ENCODE peak calls at places on chromosome 7, in seven cellular contexts. One of them, this sample, is unnamed.
A peak's percentile ranks its signal among the peaks of the same experiment; 100 is the strongest.

GRCh38 chr7:34991938-34992840 is 45.1 kb downstream of the DPY19L1 start:
- DNase-seq in cardiac septum: no peak
- DNase-seq in endothelial cell of umbilical vein: peak; percentile 77
- DNase-seq in prostate gland: no peak
- DNase-seq in naive thymus-derived CD8-positive, alpha-beta T cell: no peak
- DNase-seq in fibroblast of the conjunctiva: no peak
- DNase-seq in LoVo: peak; percentile 72
- DNase-seq in this sample: peak; percentile 71

GRCh38 chr7:158707610-158708009 is 3.0 kb upstream of the NCAPG2 start:
- DNase-seq in naive thymus-derived CD8-positive, alpha-beta T cell: no peak
- DNase-seq in fibroblast of the conjunctiva: no peak
- DNase-seq in cardiac septum: no peak
- DNase-seq in endothelial cell of umbilical vein: no peak
- DNase-seq in prostate gland: no peak
- DNase-seq in LoVo: no peak
- DNase-seq in this sample: no peak

GRCh38 chr7:3578399-3578798 is 277.3 kb downstream of the SDK1 start:
- DNase-seq in LoVo: no peak
- DNase-seq in cardiac septum: no peak
- DNase-seq in prostate gland: no peak
- DNase-seq in endothelial cell of umbilical vein: no peak
- DNase-seq in fibroblast of the conjunctiva: no peak
- DNase-seq in naive thymus-derived CD8-positive, alpha-beta T cell: no peak
- DNase-seq in this sample: no peak

GRCh38 chr7:111362660-111363059 is 199.6 kb downstream of the IMMP2L start:
- DNase-seq in prostate gland: no peak
- DNase-seq in endothelial cell of umbilical vein: no peak
- DNase-seq in naive thymus-derived CD8-positive, alpha-beta T cell: no peak
- DNase-seq in cardiac septum: no peak
- DNase-seq in fibroblast of the conjunctiva: no peak
- DNase-seq in LoVo: no peak
- DNase-seq in this sample: no peak

GRCh38 chr7:130337410-130337971 is 7.1 kb upstream of the CPA5 start:
- DNase-seq in cardiac septum: no peak
- DNase-seq in naive thymus-derived CD8-positive, alpha-beta T cell: no peak
- DNase-seq in prostate gland: no peak
- DNase-seq in endothelial cell of umbilical vein: no peak
- DNase-seq in LoVo: no peak
- DNase-seq in fibroblast of the conjunctiva: no peak
- DNase-seq in this sample: no peak

GRCh38 chr7:45189151-45189970 is 31.8 kb downstream of the RAMP3 start:
- DNase-seq in LoVo: no peak
- DNase-seq in cardiac septum: peak; percentile 68
- DNase-seq in endothelial cell of umbilical vein: no peak
- DNase-seq in naive thymus-derived CD8-positive, alpha-beta T cell: no peak
- DNase-seq in fibroblast of the conjunctiva: no peak
- DNase-seq in prostate gland: no peak
- DNase-seq in this sample: no peak

GRCh38 chr7:2956526-2957368 is 86.9 kb downstream of the CARD11 start:
- DNase-seq in prostate gland: peak; percentile 24
- DNase-seq in LoVo: no peak
- DNase-seq in cardiac septum: peak; percentile 56
- DNase-seq in naive thymus-derived CD8-positive, alpha-beta T cell: no peak
- DNase-seq in endothelial cell of umbilical vein: peak; percentile 46
- DNase-seq in fibroblast of the conjunctiva: no peak
- DNase-seq in this sample: peak; percentile 66

GRCh38 chr7:28503396-28503795 is 91.1 kb downstream of the CREB5 start:
- DNase-seq in LoVo: no peak
- DNase-seq in prostate gland: no peak
- DNase-seq in cardiac septum: no peak
- DNase-seq in fibroblast of the conjunctiva: no peak
- DNase-seq in naive thymus-derived CD8-positive, alpha-beta T cell: no peak
- DNase-seq in endothelial cell of umbilical vein: no peak
- DNase-seq in this sample: no peak

GRCh38 chr7:101140746-101141382 is 13.4 kb upstream of the AP1S1 start:
- DNase-seq in endothelial cell of umbilical vein: no peak
- DNase-seq in naive thymus-derived CD8-positive, alpha-beta T cell: no peak
- DNase-seq in LoVo: no peak
- DNase-seq in prostate gland: no peak
- DNase-seq in fibroblast of the conjunctiva: no peak
- DNase-seq in cardiac septum: no peak
- DNase-seq in this sample: no peak

GRCh38 chr7:78438433-78438832 is 639.9 kb downstream of the PHTF2 start:
- DNase-seq in fibroblast of the conjunctiva: no peak
- DNase-seq in LoVo: no peak
- DNase-seq in endothelial cell of umbilical vein: no peak
- DNase-seq in naive thymus-derived CD8-positive, alpha-beta T cell: no peak
- DNase-seq in cardiac septum: no peak
- DNase-seq in prostate gland: no peak
- DNase-seq in this sample: no peak

GRCh38 chr7:7136423-7136822 is 45.9 kb upstream of the C1GALT1 start:
- DNase-seq in endothelial cell of umbilical vein: peak; percentile 5
- DNase-seq in fibroblast of the conjunctiva: no peak
- DNase-seq in cardiac septum: no peak
- DNase-seq in prostate gland: no peak
- DNase-seq in naive thymus-derived CD8-positive, alpha-beta T cell: no peak
- DNase-seq in LoVo: no peak
- DNase-seq in this sample: no peak

GRCh38 chr7:70415179-70415972 is 716.6 kb upstream of the GALNT17 start:
- DNase-seq in cardiac septum: no peak
- DNase-seq in fibroblast of the conjunctiva: no peak
- DNase-seq in prostate gland: no peak
- DNase-seq in endothelial cell of umbilical vein: no peak
- DNase-seq in LoVo: no peak
- DNase-seq in naive thymus-derived CD8-positive, alpha-beta T cell: no peak
- DNase-seq in this sample: no peak

GRCh38 chr7:75639071-75639892 is 99.5 kb downstream of the HIP1 start:
- DNase-seq in fibroblast of the conjunctiva: no peak
- DNase-seq in naive thymus-derived CD8-positive, alpha-beta T cell: peak; percentile 2
- DNase-seq in LoVo: peak; percentile 26
- DNase-seq in prostate gland: no peak
- DNase-seq in cardiac septum: no peak
- DNase-seq in endothelial cell of umbilical vein: peak; percentile 44
- DNase-seq in this sample: no peak

GRCh38 chr7:56199639-56200038 is 83.4 kb upstream of the NUPR2 start:
- DNase-seq in endothelial cell of umbilical vein: no peak
- DNase-seq in naive thymus-derived CD8-positive, alpha-beta T cell: no peak
- DNase-seq in LoVo: no peak
- DNase-seq in prostate gland: no peak
- DNase-seq in fibroblast of the conjunctiva: no peak
- DNase-seq in cardiac septum: no peak
- DNase-seq in this sample: no peak

GRCh38 chr7:20488850-20489249 is 126.6 kb upstream of the ABCB5 start:
- DNase-seq in fibroblast of the conjunctiva: no peak
- DNase-seq in cardiac septum: no peak
- DNase-seq in endothelial cell of umbilical vein: no peak
- DNase-seq in LoVo: no peak
- DNase-seq in prostate gland: no peak
- DNase-seq in naive thymus-derived CD8-positive, alpha-beta T cell: no peak
- DNase-seq in this sample: no peak

GRCh38 chr7:55415173-55415778 is 50.1 kb downstream of the LANCL2 start:
- DNase-seq in cardiac septum: no peak
- DNase-seq in endothelial cell of umbilical vein: peak; percentile 84
- DNase-seq in prostate gland: peak; percentile 78
- DNase-seq in fibroblast of the conjunctiva: peak; percentile 53
- DNase-seq in LoVo: peak; percentile 89
- DNase-seq in naive thymus-derived CD8-positive, alpha-beta T cell: peak; percentile 60
- DNase-seq in this sample: peak; percentile 52

GRCh38 chr7:93055543-93056107 is 62.2 kb downstream of the SAMD9 start:
- DNase-seq in prostate gland: no peak
- DNase-seq in naive thymus-derived CD8-positive, alpha-beta T cell: no peak
- DNase-seq in fibroblast of the conjunctiva: peak; percentile 17
- DNase-seq in cardiac septum: no peak
- DNase-seq in LoVo: peak; percentile 76
- DNase-seq in endothelial cell of umbilical vein: peak; percentile 53
- DNase-seq in this sample: peak; percentile 40

GRCh38 chr7:7916064-7916463 is 52.5 kb upstream of the GLCCI1 start:
- DNase-seq in endothelial cell of umbilical vein: no peak
- DNase-seq in cardiac septum: no peak
- DNase-seq in LoVo: no peak
- DNase-seq in fibroblast of the conjunctiva: no peak
- DNase-seq in prostate gland: no peak
- DNase-seq in naive thymus-derived CD8-positive, alpha-beta T cell: no peak
- DNase-seq in this sample: no peak

GRCh38 chr7:98628418-98628817 is 11.3 kb downstream of the NPTX2 start:
- DNase-seq in LoVo: no peak
- DNase-seq in naive thymus-derived CD8-positive, alpha-beta T cell: no peak
- DNase-seq in fibroblast of the conjunctiva: no peak
- DNase-seq in cardiac septum: no peak
- DNase-seq in prostate gland: no peak
- DNase-seq in endothelial cell of umbilical vein: no peak
- DNase-seq in this sample: no peak

GRCh38 chr7:26718063-26718462 is 146.3 kb downstream of the SKAP2 start:
- DNase-seq in LoVo: no peak
- DNase-seq in prostate gland: no peak
- DNase-seq in fibroblast of the conjunctiva: no peak
- DNase-seq in naive thymus-derived CD8-positive, alpha-beta T cell: no peak
- DNase-seq in cardiac septum: no peak
- DNase-seq in endothelial cell of umbilical vein: no peak
- DNase-seq in this sample: no peak

GRCh38 chr7:50475340-50475739 is 25.2 kb upstream of the FIGNL1 start:
- DNase-seq in cardiac septum: no peak
- DNase-seq in endothelial cell of umbilical vein: no peak
- DNase-seq in fibroblast of the conjunctiva: no peak
- DNase-seq in prostate gland: no peak
- DNase-seq in LoVo: no peak
- DNase-seq in naive thymus-derived CD8-positive, alpha-beta T cell: no peak
- DNase-seq in this sample: no peak

GRCh38 chr7:336810-337566 is 47.0 kb downstream of the FOXL3 start:
- DNase-seq in fibroblast of the conjunctiva: no peak
- DNase-seq in LoVo: no peak
- DNase-seq in endothelial cell of umbilical vein: no peak
- DNase-seq in naive thymus-derived CD8-positive, alpha-beta T cell: peak; percentile 21
- DNase-seq in prostate gland: no peak
- DNase-seq in cardiac septum: no peak
- DNase-seq in this sample: no peak

GRCh38 chr7:156772725-156773124 is 120.3 kb downstream of the LMBR1 start:
- DNase-seq in LoVo: no peak
- DNase-seq in fibroblast of the conjunctiva: no peak
- DNase-seq in cardiac septum: no peak
- DNase-seq in endothelial cell of umbilical vein: no peak
- DNase-seq in prostate gland: no peak
- DNase-seq in naive thymus-derived CD8-positive, alpha-beta T cell: no peak
- DNase-seq in this sample: no peak

GRCh38 chr7:2169923-2170575 is 62.7 kb downstream of the MAD1L1 start:
- DNase-seq in naive thymus-derived CD8-positive, alpha-beta T cell: no peak
- DNase-seq in fibroblast of the conjunctiva: no peak
- DNase-seq in cardiac septum: peak; percentile 61
- DNase-seq in LoVo: no peak
- DNase-seq in endothelial cell of umbilical vein: no peak
- DNase-seq in prostate gland: peak; percentile 52
- DNase-seq in this sample: no peak

GRCh38 chr7:79988642-79989041 is 146.0 kb upstream of the GNAI1 start:
- DNase-seq in prostate gland: no peak
- DNase-seq in cardiac septum: no peak
- DNase-seq in fibroblast of the conjunctiva: peak; percentile 8
- DNase-seq in LoVo: no peak
- DNase-seq in endothelial cell of umbilical vein: no peak
- DNase-seq in naive thymus-derived CD8-positive, alpha-beta T cell: no peak
- DNase-seq in this sample: no peak

GRCh38 chr7:74252893-74253292 is 1.3 kb downstream of the RFC2 start:
- DNase-seq in endothelial cell of umbilical vein: no peak
- DNase-seq in cardiac septum: no peak
- DNase-seq in fibroblast of the conjunctiva: no peak
- DNase-seq in prostate gland: no peak
- DNase-seq in naive thymus-derived CD8-positive, alpha-beta T cell: no peak
- DNase-seq in LoVo: no peak
- DNase-seq in this sample: no peak

GRCh38 chr7:42074079-42074478 is 162.9 kb downstream of the GLI3 start:
- DNase-seq in endothelial cell of umbilical vein: no peak
- DNase-seq in cardiac septum: no peak
- DNase-seq in LoVo: no peak
- DNase-seq in fibroblast of the conjunctiva: no peak
- DNase-seq in prostate gland: no peak
- DNase-seq in naive thymus-derived CD8-positive, alpha-beta T cell: no peak
- DNase-seq in this sample: no peak

GRCh38 chr7:7405461-7405860 is 130.2 kb downstream of the COL28A1 start:
- DNase-seq in LoVo: no peak
- DNase-seq in fibroblast of the conjunctiva: no peak
- DNase-seq in naive thymus-derived CD8-positive, alpha-beta T cell: no peak
- DNase-seq in cardiac septum: no peak
- DNase-seq in endothelial cell of umbilical vein: no peak
- DNase-seq in prostate gland: no peak
- DNase-seq in this sample: no peak

GRCh38 chr7:27162548-27162848 is 2.8 kb downstream of the HOXA9 start:
- DNase-seq in LoVo: peak; percentile 3
- DNase-seq in naive thymus-derived CD8-positive, alpha-beta T cell: no peak
- DNase-seq in prostate gland: no peak
- DNase-seq in endothelial cell of umbilical vein: no peak
- DNase-seq in cardiac septum: no peak
- DNase-seq in fibroblast of the conjunctiva: no peak
- DNase-seq in this sample: no peak

GRCh38 chr7:30888783-30889182 is 22.9 kb upstream of the AQP1 start:
- DNase-seq in naive thymus-derived CD8-positive, alpha-beta T cell: no peak
- DNase-seq in endothelial cell of umbilical vein: peak; percentile 73
- DNase-seq in LoVo: peak; percentile 25
- DNase-seq in cardiac septum: no peak
- DNase-seq in prostate gland: no peak
- DNase-seq in fibroblast of the conjunctiva: peak; percentile 62
- DNase-seq in this sample: peak; percentile 66

GRCh38 chr7:159113056-159113455 is 31.6 kb downstream of the VIPR2 start:
- DNase-seq in endothelial cell of umbilical vein: no peak
- DNase-seq in naive thymus-derived CD8-positive, alpha-beta T cell: no peak
- DNase-seq in cardiac septum: peak; percentile 41
- DNase-seq in prostate gland: no peak
- DNase-seq in fibroblast of the conjunctiva: no peak
- DNase-seq in LoVo: no peak
- DNase-seq in this sample: no peak

GRCh38 chr7:111132833-111133232 is 41.9 kb downstream of the LRRN3 start:
- DNase-seq in fibroblast of the conjunctiva: no peak
- DNase-seq in endothelial cell of umbilical vein: peak; percentile 9
- DNase-seq in naive thymus-derived CD8-positive, alpha-beta T cell: no peak
- DNase-seq in prostate gland: no peak
- DNase-seq in cardiac septum: no peak
- DNase-seq in LoVo: peak; percentile 18
- DNase-seq in this sample: no peak

GRCh38 chr7:21966271-21966670 is 20.6 kb upstream of the CDCA7L start:
- DNase-seq in cardiac septum: no peak
- DNase-seq in fibroblast of the conjunctiva: no peak
- DNase-seq in LoVo: no peak
- DNase-seq in endothelial cell of umbilical vein: no peak
- DNase-seq in prostate gland: no peak
- DNase-seq in naive thymus-derived CD8-positive, alpha-beta T cell: no peak
- DNase-seq in this sample: no peak

GRCh38 chr7:44769381-44770209 is 20.9 kb downstream of the ZMIZ2 start:
- DNase-seq in naive thymus-derived CD8-positive, alpha-beta T cell: no peak
- DNase-seq in cardiac septum: no peak
- DNase-seq in LoVo: peak; percentile 23
- DNase-seq in prostate gland: no peak
- DNase-seq in fibroblast of the conjunctiva: peak; percentile 18
- DNase-seq in endothelial cell of umbilical vein: no peak
- DNase-seq in this sample: peak; percentile 38

GRCh38 chr7:46032353-46032752 is 111.3 kb upstream of the IGFBP3 start:
- DNase-seq in naive thymus-derived CD8-positive, alpha-beta T cell: no peak
- DNase-seq in endothelial cell of umbilical vein: no peak
- DNase-seq in cardiac septum: no peak
- DNase-seq in fibroblast of the conjunctiva: no peak
- DNase-seq in LoVo: no peak
- DNase-seq in prostate gland: no peak
- DNase-seq in this sample: no peak